ENCODE peak calls at places on chromosome 4, in eight cellular contexts. One of them, this sample, is unnamed.

GRCh38 chr4:924107-925096 is 7.7 kb downstream of the GAK start:
- DNase-seq in GM12865: peak; percentile 85
- DNase-seq in NCI-H187 treated with DMSO at 0.1 percent for 48 hours: peak; percentile 28
- DNase-seq in hepatocyte: no peak
- DNase-seq in nephron progenitor cell: no peak
- DNase-seq in ACHN: no peak
- DNase-seq in T-helper 17 cell: peak; percentile 27
- DNase-seq in Right ventricle myocardium superior: peak; percentile 29
- DNase-seq in this sample: no peak

GRCh38 chr4:177484613-177485021 is 42.4 kb upstream of the AGA start:
- DNase-seq in Right ventricle myocardium superior: no peak
- DNase-seq in ACHN: no peak
- DNase-seq in T-helper 17 cell: no peak
- DNase-seq in NCI-H187 treated with DMSO at 0.1 percent for 48 hours: no peak
- DNase-seq in GM12865: no peak
- DNase-seq in nephron progenitor cell: no peak
- DNase-seq in hepatocyte: no peak
- DNase-seq in this sample: peak; percentile 51

GRCh38 chr4:183444953-183445543 is 612 bp downstream of the CDKN2AIP start:
- DNase-seq in ACHN: peak; percentile 26
- DNase-seq in Right ventricle myocardium superior: peak; percentile 58
- DNase-seq in T-helper 17 cell: no peak
- DNase-seq in hepatocyte: no peak
- DNase-seq in GM12865: no peak
- DNase-seq in NCI-H187 treated with DMSO at 0.1 percent for 48 hours: no peak
- DNase-seq in nephron progenitor cell: no peak
- DNase-seq in this sample: peak; percentile 63

GRCh38 chr4:165784672-165785071 is 88.4 kb upstream of the TLL1 start:
- DNase-seq in ACHN: no peak
- DNase-seq in hepatocyte: no peak
- DNase-seq in nephron progenitor cell: no peak
- DNase-seq in NCI-H187 treated with DMSO at 0.1 percent for 48 hours: no peak
- DNase-seq in Right ventricle myocardium superior: peak; percentile 37
- DNase-seq in GM12865: no peak
- DNase-seq in T-helper 17 cell: no peak
- DNase-seq in this sample: no peak

GRCh38 chr4:101527186-101527585 is 179.9 kb upstream of the PPP3CA start:
- DNase-seq in GM12865: peak; percentile 56
- DNase-seq in hepatocyte: no peak
- DNase-seq in T-helper 17 cell: peak; percentile 8
- DNase-seq in NCI-H187 treated with DMSO at 0.1 percent for 48 hours: no peak
- DNase-seq in ACHN: no peak
- DNase-seq in nephron progenitor cell: no peak
- DNase-seq in Right ventricle myocardium superior: no peak
- DNase-seq in this sample: no peak

GRCh38 chr4:107265859-107266258 is 229.7 kb upstream of the DKK2 start:
- DNase-seq in ACHN: no peak
- DNase-seq in GM12865: no peak
- DNase-seq in NCI-H187 treated with DMSO at 0.1 percent for 48 hours: no peak
- DNase-seq in hepatocyte: no peak
- DNase-seq in T-helper 17 cell: no peak
- DNase-seq in Right ventricle myocardium superior: no peak
- DNase-seq in nephron progenitor cell: no peak
- DNase-seq in this sample: no peak

GRCh38 chr4:604131-604530 is 21.2 kb upstream of the PDE6B start:
- DNase-seq in hepatocyte: no peak
- DNase-seq in nephron progenitor cell: no peak
- DNase-seq in T-helper 17 cell: no peak
- DNase-seq in ACHN: no peak
- DNase-seq in GM12865: no peak
- DNase-seq in Right ventricle myocardium superior: no peak
- DNase-seq in NCI-H187 treated with DMSO at 0.1 percent for 48 hours: no peak
- DNase-seq in this sample: no peak

GRCh38 chr4:24979554-24979953 is 51.2 kb downstream of the LGI2 start:
- DNase-seq in ACHN: no peak
- DNase-seq in hepatocyte: no peak
- DNase-seq in NCI-H187 treated with DMSO at 0.1 percent for 48 hours: no peak
- DNase-seq in nephron progenitor cell: no peak
- DNase-seq in GM12865: no peak
- DNase-seq in T-helper 17 cell: no peak
- DNase-seq in Right ventricle myocardium superior: no peak
- DNase-seq in this sample: no peak

GRCh38 chr4:82201805-82202636 is 171.8 kb downstream of the HNRNPD start:
- DNase-seq in Right ventricle myocardium superior: no peak
- DNase-seq in hepatocyte: peak; percentile 69
- DNase-seq in ACHN: peak; percentile 48
- DNase-seq in T-helper 17 cell: peak; percentile 9
- DNase-seq in GM12865: peak; percentile 53
- DNase-seq in NCI-H187 treated with DMSO at 0.1 percent for 48 hours: peak; percentile 7
- DNase-seq in nephron progenitor cell: peak; percentile 65
- DNase-seq in this sample: peak; percentile 91

GRCh38 chr4:125526420-125526819 is 211.7 kb downstream of the FAT4 start:
- DNase-seq in ACHN: no peak
- DNase-seq in nephron progenitor cell: no peak
- DNase-seq in GM12865: no peak
- DNase-seq in NCI-H187 treated with DMSO at 0.1 percent for 48 hours: no peak
- DNase-seq in Right ventricle myocardium superior: no peak
- DNase-seq in T-helper 17 cell: no peak
- DNase-seq in hepatocyte: no peak
- DNase-seq in this sample: no peak

GRCh38 chr4:40322853-40323252 is 12.3 kb upstream of the CHRNA9 start:
- DNase-seq in GM12865: no peak
- DNase-seq in ACHN: no peak
- DNase-seq in hepatocyte: peak; percentile 63
- DNase-seq in Right ventricle myocardium superior: no peak
- DNase-seq in nephron progenitor cell: no peak
- DNase-seq in NCI-H187 treated with DMSO at 0.1 percent for 48 hours: no peak
- DNase-seq in T-helper 17 cell: no peak
- DNase-seq in this sample: no peak

GRCh38 chr4:67581208-67581857 is 22.8 kb downstream of the STAP1 start:
- DNase-seq in Right ventricle myocardium superior: no peak
- DNase-seq in nephron progenitor cell: no peak
- DNase-seq in GM12865: peak; percentile 56
- DNase-seq in hepatocyte: no peak
- DNase-seq in ACHN: no peak
- DNase-seq in T-helper 17 cell: no peak
- DNase-seq in NCI-H187 treated with DMSO at 0.1 percent for 48 hours: no peak
- DNase-seq in this sample: no peak

GRCh38 chr4:56215901-56216300 is 171.4 kb downstream of the AASDH start:
- DNase-seq in GM12865: no peak
- DNase-seq in hepatocyte: peak; percentile 69
- DNase-seq in ACHN: peak; percentile 24
- DNase-seq in T-helper 17 cell: no peak
- DNase-seq in nephron progenitor cell: no peak
- DNase-seq in NCI-H187 treated with DMSO at 0.1 percent for 48 hours: no peak
- DNase-seq in Right ventricle myocardium superior: no peak
- DNase-seq in this sample: peak; percentile 43

GRCh38 chr4:10015140-10015753 is 6.0 kb downstream of the SLC2A9 start:
- DNase-seq in Right ventricle myocardium superior: no peak
- DNase-seq in ACHN: peak; percentile 52
- DNase-seq in nephron progenitor cell: peak; percentile 43
- DNase-seq in T-helper 17 cell: no peak
- DNase-seq in NCI-H187 treated with DMSO at 0.1 percent for 48 hours: no peak
- DNase-seq in GM12865: peak; percentile 81
- DNase-seq in hepatocyte: peak; percentile 58
- DNase-seq in this sample: peak; percentile 82

GRCh38 chr4:54550415-54551171 is 107.2 kb upstream of the KIT start:
- DNase-seq in ACHN: peak; percentile 14
- DNase-seq in Right ventricle myocardium superior: no peak
- DNase-seq in hepatocyte: peak; percentile 45
- DNase-seq in NCI-H187 treated with DMSO at 0.1 percent for 48 hours: no peak
- DNase-seq in nephron progenitor cell: no peak
- DNase-seq in T-helper 17 cell: no peak
- DNase-seq in GM12865: no peak
- DNase-seq in this sample: peak; percentile 36

GRCh38 chr4:42703776-42704175 is 46.9 kb upstream of the ATP8A1 start:
- DNase-seq in GM12865: peak; percentile 20
- DNase-seq in NCI-H187 treated with DMSO at 0.1 percent for 48 hours: no peak
- DNase-seq in ACHN: no peak
- DNase-seq in T-helper 17 cell: no peak
- DNase-seq in Right ventricle myocardium superior: no peak
- DNase-seq in hepatocyte: no peak
- DNase-seq in nephron progenitor cell: no peak
- DNase-seq in this sample: no peak

GRCh38 chr4:2290974-2291704 is 29.2 kb upstream of the MXD4 start:
- DNase-seq in hepatocyte: peak; percentile 6
- DNase-seq in NCI-H187 treated with DMSO at 0.1 percent for 48 hours: no peak
- DNase-seq in nephron progenitor cell: no peak
- DNase-seq in GM12865: peak; percentile 55
- DNase-seq in ACHN: no peak
- DNase-seq in Right ventricle myocardium superior: peak; percentile 34
- DNase-seq in T-helper 17 cell: peak; percentile 57
- DNase-seq in this sample: no peak

GRCh38 chr4:159401791-159402380 is 299.0 kb downstream of the RAPGEF2 start:
- DNase-seq in hepatocyte: peak; percentile 15
- DNase-seq in GM12865: no peak
- DNase-seq in ACHN: peak; percentile 77
- DNase-seq in Right ventricle myocardium superior: no peak
- DNase-seq in NCI-H187 treated with DMSO at 0.1 percent for 48 hours: no peak
- DNase-seq in nephron progenitor cell: no peak
- DNase-seq in T-helper 17 cell: no peak
- DNase-seq in this sample: no peak

GRCh38 chr4:77617203-77617602 is 11.6 kb downstream of the CXCL13 start:
- DNase-seq in ACHN: no peak
- DNase-seq in NCI-H187 treated with DMSO at 0.1 percent for 48 hours: no peak
- DNase-seq in nephron progenitor cell: no peak
- DNase-seq in hepatocyte: no peak
- DNase-seq in T-helper 17 cell: no peak
- DNase-seq in GM12865: no peak
- DNase-seq in Right ventricle myocardium superior: no peak
- DNase-seq in this sample: no peak

GRCh38 chr4:150230556-150230955 is 152.3 kb downstream of the DCLK2 start:
- DNase-seq in Right ventricle myocardium superior: no peak
- DNase-seq in hepatocyte: no peak
- DNase-seq in GM12865: no peak
- DNase-seq in NCI-H187 treated with DMSO at 0.1 percent for 48 hours: no peak
- DNase-seq in ACHN: no peak
- DNase-seq in T-helper 17 cell: no peak
- DNase-seq in nephron progenitor cell: no peak
- DNase-seq in this sample: no peak